ENCODE peak calls at places on chromosomes 16 and 17, in five cellular contexts. One of them, this sample, is unnamed.

GRCh38 chr17:58960068-58960467 is 146.6 kb downstream of the TRIM37 start:
- DNase-seq in GM23338: peak; percentile 50
- DNase-seq in GM12878: no peak
- DNase-seq in stomach: no peak
- DNase-seq in HL-60: peak; percentile 26
- DNase-seq in this sample: peak; percentile 72

GRCh38 chr16:79767597-79768280 is 167.2 kb upstream of the MAF start:
- DNase-seq in GM23338: peak; percentile 24
- DNase-seq in GM12878: no peak
- DNase-seq in stomach: peak; percentile 40
- DNase-seq in HL-60: no peak
- DNase-seq in this sample: peak; percentile 47

GRCh38 chr16:31080756-31081419 is 6.7 kb downstream of the ZNF646 start:
- DNase-seq in GM23338: no peak
- DNase-seq in GM12878: no peak
- DNase-seq in stomach: no peak
- DNase-seq in HL-60: peak; percentile 61
- DNase-seq in this sample: no peak

GRCh38 chr17:55421179-55421934 is at the start of gene MMD:
- DNase-seq in GM23338: peak; percentile 51
- DNase-seq in GM12878: no peak
- DNase-seq in stomach: no peak
- DNase-seq in HL-60: no peak
- DNase-seq in this sample: peak; percentile 39

GRCh38 chr17:80749611-80750010 is 205.0 kb downstream of the RPTOR start:
- DNase-seq in GM23338: no peak
- DNase-seq in GM12878: no peak
- DNase-seq in stomach: no peak
- DNase-seq in HL-60: no peak
- DNase-seq in this sample: no peak

GRCh38 chr17:9202572-9202971 is 181.3 kb downstream of the NTN1 start:
- DNase-seq in GM23338: no peak
- DNase-seq in GM12878: no peak
- DNase-seq in stomach: no peak
- DNase-seq in HL-60: no peak
- DNase-seq in this sample: no peak

GRCh38 chr17:30838187-30838807 is 6.5 kb downstream of the ATAD5 start:
- DNase-seq in GM23338: no peak
- DNase-seq in GM12878: no peak
- DNase-seq in stomach: no peak
- DNase-seq in HL-60: no peak
- DNase-seq in this sample: no peak

GRCh38 chr16:14409563-14409962 is 220.5 kb downstream of the PARN start:
- DNase-seq in GM23338: no peak
- DNase-seq in GM12878: no peak
- DNase-seq in stomach: no peak
- DNase-seq in HL-60: no peak
- DNase-seq in this sample: no peak

GRCh38 chr17:32894245-32894644 is 17.3 kb upstream of the MYO1D start:
- DNase-seq in GM23338: no peak
- DNase-seq in GM12878: no peak
- DNase-seq in stomach: no peak
- DNase-seq in HL-60: no peak
- DNase-seq in this sample: no peak

GRCh38 chr17:77884967-77885641 is 73.4 kb upstream of the TNRC6C start:
- DNase-seq in GM23338: no peak
- DNase-seq in GM12878: no peak
- DNase-seq in stomach: no peak
- DNase-seq in HL-60: no peak
- DNase-seq in this sample: no peak

GRCh38 chr16:22141746-22142145 is 20.6 kb upstream of the SDR42E2 start:
- DNase-seq in GM23338: peak; percentile 81
- DNase-seq in GM12878: no peak
- DNase-seq in stomach: no peak
- DNase-seq in HL-60: no peak
- DNase-seq in this sample: no peak

GRCh38 chr16:84647830-84648594 is at the start of gene KLHL36:
- DNase-seq in GM23338: peak; percentile 65
- DNase-seq in GM12878: no peak
- DNase-seq in stomach: peak; percentile 66
- DNase-seq in HL-60: peak; percentile 28
- DNase-seq in this sample: peak; percentile 49

GRCh38 chr16:56637814-56638750 is at the start of gene MT1A:
- DNase-seq in GM23338: peak; percentile 79
- DNase-seq in GM12878: no peak
- DNase-seq in stomach: peak; percentile 87
- DNase-seq in HL-60: no peak
- DNase-seq in this sample: peak; percentile 30

GRCh38 chr17:27747462-27748359 is 52.6 kb downstream of the NOS2 start:
- DNase-seq in GM23338: peak; percentile 90
- DNase-seq in GM12878: no peak
- DNase-seq in stomach: no peak
- DNase-seq in HL-60: no peak
- DNase-seq in this sample: no peak

GRCh38 chr17:3647769-3648540 is 11.4 kb downstream of the CTNS start:
- DNase-seq in GM23338: peak; percentile 74
- DNase-seq in GM12878: no peak
- DNase-seq in stomach: peak; percentile 72
- DNase-seq in HL-60: peak; percentile 35
- DNase-seq in this sample: peak; percentile 32

GRCh38 chr17:28916302-28916934 is 13.5 kb upstream of the DHRS13 start:
- DNase-seq in GM23338: peak; percentile 71
- DNase-seq in GM12878: no peak
- DNase-seq in stomach: peak; percentile 60
- DNase-seq in HL-60: peak; percentile 37
- DNase-seq in this sample: peak; percentile 53

GRCh38 chr16:88936008-88936912 is 40.7 kb downstream of the CBFA2T3 start:
- DNase-seq in GM23338: no peak
- DNase-seq in GM12878: no peak
- DNase-seq in stomach: no peak
- DNase-seq in HL-60: peak; percentile 85
- DNase-seq in this sample: no peak

GRCh38 chr16:47143677-47144558 is at the start of gene NETO2:
- DNase-seq in GM23338: peak; percentile 82
- DNase-seq in GM12878: no peak
- DNase-seq in stomach: peak; percentile 57
- DNase-seq in HL-60: peak; percentile 60
- DNase-seq in this sample: peak; percentile 17

GRCh38 chr16:82344157-82344556 is 174.1 kb upstream of the MPHOSPH6 start:
- DNase-seq in GM23338: peak; percentile 58
- DNase-seq in GM12878: no peak
- DNase-seq in stomach: peak; percentile 55
- DNase-seq in HL-60: no peak
- DNase-seq in this sample: peak; percentile 41

GRCh38 chr16:85900031-85900792 is 1.2 kb downstream of the IRF8 start:
- DNase-seq in GM23338: no peak
- DNase-seq in GM12878: no peak
- DNase-seq in stomach: peak; percentile 67
- DNase-seq in HL-60: no peak
- DNase-seq in this sample: no peak

GRCh38 chr17:39903158-39903884 is 15.1 kb downstream of the GSDMB start:
- DNase-seq in GM23338: no peak
- DNase-seq in GM12878: no peak
- DNase-seq in stomach: no peak
- DNase-seq in HL-60: peak; percentile 43
- DNase-seq in this sample: no peak

GRCh38 chr17:32570081-32570396 is 83.2 kb downstream of the CDK5R1 start:
- DNase-seq in GM23338: no peak
- DNase-seq in GM12878: no peak
- DNase-seq in stomach: no peak
- DNase-seq in HL-60: no peak
- DNase-seq in this sample: no peak

GRCh38 chr17:58084317-58084981 is 1.2 kb downstream of the DYNLL2 start:
- DNase-seq in GM23338: peak; percentile 72
- DNase-seq in GM12878: peak; percentile 19
- DNase-seq in stomach: peak; percentile 61
- DNase-seq in HL-60: no peak
- DNase-seq in this sample: peak; percentile 46

GRCh38 chr17:62780273-62780672 is 27.8 kb downstream of the MARCHF10 start:
- DNase-seq in GM23338: no peak
- DNase-seq in GM12878: no peak
- DNase-seq in stomach: peak; percentile 86
- DNase-seq in HL-60: no peak
- DNase-seq in this sample: peak; percentile 38

GRCh38 chr17:31582151-31582907 is 190.9 kb downstream of the RAB11FIP4 start:
- DNase-seq in GM23338: no peak
- DNase-seq in GM12878: peak; percentile 32
- DNase-seq in stomach: peak; percentile 66
- DNase-seq in HL-60: no peak
- DNase-seq in this sample: no peak

GRCh38 chr16:53545433-53545832 is 42.4 kb upstream of the AKTIP start:
- DNase-seq in GM23338: peak; percentile 39
- DNase-seq in GM12878: no peak
- DNase-seq in stomach: no peak
- DNase-seq in HL-60: peak; percentile 33
- DNase-seq in this sample: no peak

GRCh38 chr16:53546988-53547391 is 44.0 kb upstream of the AKTIP start:
- DNase-seq in GM23338: peak; percentile 68
- DNase-seq in GM12878: no peak
- DNase-seq in stomach: no peak
- DNase-seq in HL-60: no peak
- DNase-seq in this sample: no peak

DNA sequence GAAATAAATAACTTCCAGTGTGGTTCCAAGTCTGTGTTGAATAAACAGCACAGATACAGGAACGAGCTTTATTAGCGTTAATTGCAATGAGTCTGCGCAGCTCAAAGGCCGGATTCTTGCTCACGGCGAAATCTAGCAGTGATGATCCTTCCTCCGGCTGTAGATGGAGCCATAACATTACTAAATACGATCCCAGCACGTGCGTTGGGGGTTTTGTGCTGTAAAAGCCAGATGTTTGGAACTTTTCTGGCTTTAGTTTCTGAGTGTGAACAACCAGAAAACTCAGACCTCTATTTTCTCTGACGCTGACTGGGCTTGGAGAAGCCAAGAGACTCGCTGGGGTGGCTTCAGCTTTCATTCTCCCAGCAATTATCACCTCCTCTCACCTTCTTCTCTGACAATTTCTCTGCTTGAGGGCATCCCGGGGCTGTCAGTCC is 47.0 kb upstream of the AKTIP start:
- DNase-seq in GM23338: peak; percentile 88
- DNase-seq in GM12878: peak; percentile 40
- DNase-seq in stomach: peak; percentile 57
- DNase-seq in HL-60: peak; percentile 64
- DNase-seq in this sample: peak; percentile 80
- TF ChIP-seq CTCF in GM23338: peak; percentile 83
- TF ChIP-seq CTCF in GM12878: peak; percentile 70
- TF ChIP-seq CTCF in stomach: peak; percentile 63
- TF ChIP-seq CTCF in HL-60: peak; percentile 42
- TF ChIP-seq CTCF in this sample: peak; percentile 81

GRCh38 chr17:82051776-82052637 is at the start of the genes GPS1 and RFNG:
- DNase-seq in GM23338: peak; percentile 82
- DNase-seq in GM12878: no peak
- DNase-seq in stomach: peak; percentile 82
- DNase-seq in HL-60: peak; percentile 63
- DNase-seq in this sample: peak; percentile 69
- TF ChIP-seq POLR2AphosphoS5 in GM23338: peak; percentile 50
- TF ChIP-seq POLR2AphosphoS5 in GM12878: no peak
- TF ChIP-seq POLR2AphosphoS5 in stomach: peak; percentile 31
- TF ChIP-seq POLR2AphosphoS5 in HL-60: peak; percentile 17
- TF ChIP-seq POLR2AphosphoS5 in this sample: peak; percentile 74

DNA sequence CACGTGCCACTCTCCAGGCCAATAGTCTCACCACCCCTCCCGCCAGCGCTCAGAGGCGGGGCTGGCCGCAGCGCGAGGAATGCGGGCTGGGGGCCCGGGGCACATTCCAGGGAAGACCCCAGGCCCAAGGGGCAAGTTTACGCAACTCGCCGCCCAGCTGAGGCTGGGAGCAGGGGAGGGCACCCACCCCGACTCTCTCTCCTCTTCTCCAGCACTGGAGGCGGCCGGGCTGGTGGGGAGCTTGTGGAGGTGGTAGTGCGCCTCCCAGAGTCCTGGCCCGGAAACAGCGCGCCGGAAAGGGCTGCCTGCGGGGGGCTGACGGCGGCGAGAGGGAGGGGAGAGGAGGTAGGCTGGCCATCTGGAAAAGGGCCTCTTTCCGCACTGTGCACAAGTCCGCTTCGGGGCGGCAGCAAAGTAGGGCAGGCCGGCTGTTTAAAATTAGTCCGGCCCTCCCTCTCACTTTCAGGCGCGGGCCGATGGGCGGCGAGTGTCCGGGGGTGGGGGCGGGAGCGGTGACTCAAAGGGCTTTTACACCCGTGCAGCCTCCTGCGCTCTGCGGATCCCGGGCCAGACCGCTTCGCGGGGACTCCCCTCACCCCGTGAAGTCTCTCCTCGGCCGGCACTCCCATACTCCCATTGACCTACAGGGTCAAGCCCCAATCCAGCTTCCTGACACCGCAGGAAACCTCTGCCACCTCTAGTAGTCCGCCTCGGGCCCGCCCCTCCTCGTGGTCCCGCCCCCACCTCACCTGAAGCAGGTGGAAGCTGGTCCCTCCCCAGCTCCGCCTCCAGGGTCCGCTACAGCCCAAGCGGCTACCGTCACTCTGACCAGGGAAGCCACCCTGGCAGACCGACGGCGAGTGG is 968 bp downstream of the FHOD1 start:
- DNase-seq in GM23338: peak; percentile 97
- DNase-seq in GM12878: no peak
- DNase-seq in stomach: peak; percentile 95
- DNase-seq in HL-60: peak; percentile 29
- DNase-seq in this sample: peak; percentile 89
- TF ChIP-seq CTCF in GM23338: peak; percentile 42
- TF ChIP-seq CTCF in GM12878: peak; percentile 40
- TF ChIP-seq CTCF in stomach: peak; percentile 36
- TF ChIP-seq CTCF in HL-60: no peak
- TF ChIP-seq CTCF in this sample: peak; percentile 2

GRCh38 chr16:66618588-66618987 is 14.1 kb downstream of the CMTM3 start:
- DNase-seq in GM23338: no peak
- DNase-seq in GM12878: no peak
- DNase-seq in stomach: no peak
- DNase-seq in HL-60: no peak
- DNase-seq in this sample: no peak
- TF ChIP-seq POLR2AphosphoS5 in GM23338: no peak
- TF ChIP-seq POLR2AphosphoS5 in GM12878: no peak
- TF ChIP-seq POLR2AphosphoS5 in stomach: no peak
- TF ChIP-seq POLR2AphosphoS5 in HL-60: no peak
- TF ChIP-seq POLR2AphosphoS5 in this sample: no peak

GRCh38 chr17:64061157-64061898 is 40.9 kb upstream of the ICAM2 start:
- DNase-seq in GM23338: no peak
- DNase-seq in GM12878: peak; percentile 68
- DNase-seq in stomach: no peak
- DNase-seq in HL-60: no peak
- DNase-seq in this sample: no peak

GRCh38 chr17:64058547-64059115 is 38.2 kb upstream of the ICAM2 start:
- DNase-seq in GM23338: no peak
- DNase-seq in GM12878: no peak
- DNase-seq in stomach: no peak
- DNase-seq in HL-60: no peak
- DNase-seq in this sample: no peak

GRCh38 chr17:64057701-64058263 is 37.3 kb upstream of the ICAM2 start:
- DNase-seq in GM23338: no peak
- DNase-seq in GM12878: no peak
- DNase-seq in stomach: no peak
- DNase-seq in HL-60: no peak
- DNase-seq in this sample: no peak

GRCh38 chr17:64059756-64060155 is 39.3 kb upstream of the ICAM2 start:
- DNase-seq in GM23338: no peak
- DNase-seq in GM12878: no peak
- DNase-seq in stomach: no peak
- DNase-seq in HL-60: no peak
- DNase-seq in this sample: no peak

GRCh38 chr17:64060331-64060730 is 39.9 kb upstream of the ICAM2 start:
- DNase-seq in GM23338: no peak
- DNase-seq in GM12878: no peak
- DNase-seq in stomach: no peak
- DNase-seq in HL-60: no peak
- DNase-seq in this sample: no peak
- TF ChIP-seq CTCF in GM23338: no peak
- TF ChIP-seq CTCF in GM12878: no peak
- TF ChIP-seq CTCF in stomach: no peak
- TF ChIP-seq CTCF in HL-60: no peak
- TF ChIP-seq CTCF in this sample: no peak

This sample was measured in prostate gland.